ENCODE peak calls at places on chromosomes 6 and 20, in nine cellular contexts. A, K, U, V, F, T, B, M and S are unnamed samples.

GRCh38 chr6:97765480-97765879 is 482.5 kb upstream of the MMS22L start:
- DNase-seq in T (no peak), K (no peak), M (no peak), F (no peak), A (no peak), B (no peak), V (no peak), U (peak), S (no peak)

GRCh38 chr6:44182911-44183390 is 24.3 kb downstream of the CAPN11 start:
- DNase-seq in V (no peak), M (no peak), K (no peak), B (no peak), F (no peak), T (no peak), A (no peak), U (no peak), S (no peak)

GRCh38 chr6:158879180-158879579 is 60.0 kb upstream of the EZR start:
- DNase-seq in T (no peak), U (no peak), K (no peak), B (no peak), A (no peak), V (no peak), F (no peak), M (no peak), S (no peak)

GRCh38 chr20:60254901-60255411 is 296.7 kb downstream of the CDH26 start:
- DNase-seq in A (peak), V (no peak), B (no peak), U (no peak), M (no peak), F (no peak), K (no peak), T (no peak), S (no peak)

GRCh38 chr20:11492846-11493245 is 424.8 kb upstream of the BTBD3 start:
- DNase-seq in B (no peak), V (no peak), T (no peak), F (no peak), A (no peak), M (no peak), K (no peak), U (no peak), S (no peak)

GRCh38 chr6:124119591-124119990 is 315.9 kb downstream of the NKAIN2 start:
- DNase-seq in K (no peak), B (no peak), U (no peak), T (no peak), V (peak), F (no peak), A (no peak), M (no peak), S (no peak)

GRCh38 chr6:33445020-33445676 is 9.2 kb upstream of the ZBTB9 start:
- DNase-seq in T (no peak), A (no peak), B (no peak), M (no peak), U (no peak), K (no peak), V (no peak), F (no peak), S (no peak)

GRCh38 chr6:113644861-113645575 is 212.1 kb upstream of the MARCKS start:
- DNase-seq in K (no peak), V (no peak), M (no peak), A (peak), B (no peak), F (no peak), T (no peak), U (no peak), S (no peak)

GRCh38 chr6:138231399-138231886 is 13.2 kb upstream of the PBOV1 start:
- DNase-seq in V (no peak), F (no peak), A (no peak), K (no peak), B (no peak), U (no peak), M (no peak), T (no peak), S (no peak)

GRCh38 chr20:40251284-40251932 is 437.6 kb downstream of the MAFB start:
- DNase-seq in V (no peak), F (no peak), K (no peak), A (peak), T (peak), U (peak), M (no peak), B (no peak), S (no peak)

GRCh38 chr20:3239026-3239866 is at the start of gene SLC4A11:
- DNase-seq in V (peak), K (no peak), B (peak), U (peak), T (peak), M (peak), A (peak), F (no peak), S (no peak)

GRCh38 chr6:154341326-154341725 is 15.3 kb downstream of the IPCEF1 start:
- DNase-seq in U (no peak), T (no peak), B (no peak), V (no peak), A (no peak), M (no peak), F (no peak), K (no peak), S (no peak)

GRCh38 chr20:56865055-56865454 is 235.9 kb downstream of the TFAP2C start:
- DNase-seq in A (no peak), K (no peak), M (no peak), T (no peak), U (no peak), B (no peak), F (no peak), V (no peak), S (no peak)

GRCh38 chr6:134520181-134521115 is 202.5 kb upstream of the SGK1 start:
- DNase-seq in V (no peak), K (no peak), U (no peak), F (no peak), T (no peak), B (no peak), M (no peak), A (no peak), S (no peak)

GRCh38 chr6:137829641-137830083 is 37.4 kb upstream of the TNFAIP3 start:
- DNase-seq in U (no peak), V (no peak), A (no peak), B (no peak), K (no peak), F (no peak), T (no peak), M (no peak), S (no peak)

GRCh38 chr6:117265425-117266266 is at the start of gene VGLL2:
- DNase-seq in U (no peak), T (peak), F (no peak), A (peak), M (peak), B (peak), V (peak), K (no peak), S (no peak)

DNA sequence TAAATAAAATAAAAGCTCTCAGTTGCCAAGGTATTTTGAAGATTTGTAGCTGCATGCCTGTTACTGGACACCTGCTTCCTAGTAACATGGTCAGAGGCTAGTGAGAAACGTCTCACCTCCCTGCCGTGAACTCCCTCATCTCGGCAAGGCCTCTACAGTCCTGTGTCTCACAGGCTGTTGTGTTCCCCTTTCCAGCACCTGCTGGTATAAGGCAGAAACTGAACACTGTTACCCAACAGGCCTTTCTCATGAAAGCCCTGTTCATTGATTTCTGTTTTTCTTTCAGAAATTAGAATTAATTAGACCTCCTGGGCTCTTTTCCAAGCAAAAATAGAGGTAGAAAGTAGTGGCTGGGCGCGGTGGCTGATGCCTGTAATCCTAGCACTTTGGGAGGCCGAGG is 17.6 kb upstream of the SRSF3 start:
- DNase-seq in K (no peak), B (no peak), F (no peak), T (no peak), V (no peak), A (no peak), U (no peak), M (no peak), S (no peak)
- TF ChIP-seq CTCF in K (no peak), B (no peak), F (no peak), T (no peak), V (no peak), A (no peak), U (no peak), M (no peak), S (no peak)

GRCh38 chr6:127737768-127738167 is 160.8 kb downstream of the C6orf58 start:
- DNase-seq in T (no peak), A (peak), F (no peak), M (no peak), U (no peak), K (no peak), B (no peak), V (no peak), S (no peak)
- H3K27ac ChIP-seq in T (no peak), A (no peak), F (no peak), M (no peak), U (no peak), K (no peak), B (no peak), V (no peak), S (no peak)

DNA sequence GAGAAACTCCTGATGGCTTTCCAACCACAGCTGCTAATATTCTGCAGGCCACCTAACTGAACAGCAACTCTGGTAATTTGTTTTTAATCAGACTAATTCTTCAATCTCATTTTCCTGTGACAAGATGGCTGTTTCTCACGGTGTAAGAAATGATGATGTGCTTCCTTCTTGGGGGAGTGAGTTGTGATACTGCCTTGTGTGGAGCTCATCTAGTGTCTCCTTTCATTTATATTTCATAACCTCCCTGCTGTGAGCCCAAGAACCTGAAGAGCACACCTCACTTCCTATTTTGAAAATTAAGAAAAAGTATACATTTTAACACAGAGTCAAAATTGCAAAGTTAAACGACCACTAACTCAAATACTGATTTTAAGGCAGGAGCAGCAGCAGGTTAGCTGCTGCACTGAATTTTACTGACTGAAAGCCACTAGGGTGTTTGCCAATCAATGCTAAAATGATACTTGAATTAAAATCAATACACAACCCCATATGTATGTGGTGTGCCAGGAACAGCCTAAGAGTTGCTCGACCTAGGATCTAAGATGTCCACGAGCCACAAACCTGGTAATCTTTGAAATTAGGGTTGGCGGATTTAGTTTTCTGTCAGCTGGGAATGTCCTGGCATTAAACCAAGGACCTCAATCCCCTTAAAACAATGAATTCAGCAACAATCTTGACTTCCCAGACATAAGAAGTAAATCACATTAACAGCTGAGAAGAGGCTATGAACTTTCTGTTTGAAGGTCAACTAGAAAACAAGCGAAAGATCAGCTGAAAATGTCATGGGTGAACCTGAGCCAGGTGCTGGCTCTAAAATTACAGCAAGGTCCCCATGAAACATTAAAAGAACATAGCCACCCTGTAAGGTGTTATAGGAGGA is 57.7 kb downstream of the BACH2 start:
- DNase-seq in V (no peak), F (no peak), A (no peak), M (no peak), B (no peak), U (no peak), K (no peak), T (no peak), S (no peak)
- TF ChIP-seq CTCF in V (no peak), F (no peak), A (no peak), M (no peak), B (no peak), U (no peak), K (no peak), T (no peak), S (no peak)

DNA sequence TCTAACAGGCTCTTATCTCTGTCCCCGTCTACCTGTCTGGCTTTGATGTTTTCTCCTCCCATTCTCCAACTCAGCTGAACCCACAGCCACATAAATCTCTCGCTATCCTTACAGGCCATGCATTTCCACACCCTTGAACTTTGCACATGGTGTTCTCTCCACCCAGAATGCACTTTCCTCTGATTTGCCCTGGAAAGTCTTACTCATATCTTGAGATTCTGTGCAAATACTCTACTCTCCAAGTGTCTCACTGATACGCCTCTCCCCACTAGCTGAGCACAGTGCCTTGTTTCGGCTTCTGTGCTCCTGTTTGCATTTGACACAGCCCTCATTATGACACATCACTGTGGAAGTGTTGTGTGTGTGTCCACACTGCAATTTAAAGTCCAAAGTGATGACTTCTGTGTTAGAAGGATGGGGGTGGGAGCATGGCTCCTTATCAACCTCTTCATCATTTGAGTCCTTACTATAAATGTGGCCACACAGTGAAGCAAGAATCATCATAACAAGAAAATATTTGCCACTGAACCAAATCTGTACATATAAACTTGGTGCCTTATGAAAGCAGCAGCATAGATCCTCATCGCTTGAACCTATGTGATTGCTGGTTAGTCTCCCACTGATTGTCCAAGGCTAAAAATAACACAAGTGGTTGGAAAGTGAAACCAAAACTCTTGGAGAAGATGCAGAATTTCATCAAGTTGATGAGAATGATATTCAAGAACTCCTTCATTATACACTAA is 5.5 kb upstream of the PRELID3B start:
- DNase-seq in V (no peak), T (peak), U (peak), A (peak), B (no peak), F (no peak), K (no peak), M (no peak), S (no peak)
- H3K27ac ChIP-seq in V (no peak), T (peak), U (peak), A (no peak), B (no peak), F (no peak), K (no peak), M (no peak), S (no peak)

GRCh38 chr20:1392693-1393506 is at the start of gene FKBP1A:
- DNase-seq in F (peak), A (peak), U (peak), T (peak), K (peak), V (peak), B (peak), M (peak), S (peak)
- TF ChIP-seq CTCF in F (peak), A (peak), U (no peak), T (peak), K (no peak), V (peak), B (peak), M (peak), S (peak)

GRCh38 chr6:156765117-156765516 is 12.1 kb upstream of the ARID1B start:
- DNase-seq in B (no peak), M (no peak), K (no peak), T (no peak), V (no peak), A (no peak), U (no peak), F (no peak), S (no peak)

GRCh38 chr6:156762547-156762946 is 14.6 kb upstream of the ARID1B start:
- DNase-seq in F (no peak), B (no peak), U (no peak), A (no peak), M (no peak), T (no peak), K (no peak), V (no peak), S (no peak)

GRCh38 chr6:156771047-156771446 is 6.1 kb upstream of the ARID1B start:
- DNase-seq in F (no peak), A (no peak), B (no peak), V (no peak), K (no peak), T (no peak), U (no peak), M (no peak), S (no peak)

GRCh38 chr6:156771761-156772160 is 5.4 kb upstream of the ARID1B start:
- DNase-seq in U (no peak), M (no peak), T (no peak), B (no peak), F (no peak), K (no peak), A (no peak), V (no peak), S (no peak)

DNA sequence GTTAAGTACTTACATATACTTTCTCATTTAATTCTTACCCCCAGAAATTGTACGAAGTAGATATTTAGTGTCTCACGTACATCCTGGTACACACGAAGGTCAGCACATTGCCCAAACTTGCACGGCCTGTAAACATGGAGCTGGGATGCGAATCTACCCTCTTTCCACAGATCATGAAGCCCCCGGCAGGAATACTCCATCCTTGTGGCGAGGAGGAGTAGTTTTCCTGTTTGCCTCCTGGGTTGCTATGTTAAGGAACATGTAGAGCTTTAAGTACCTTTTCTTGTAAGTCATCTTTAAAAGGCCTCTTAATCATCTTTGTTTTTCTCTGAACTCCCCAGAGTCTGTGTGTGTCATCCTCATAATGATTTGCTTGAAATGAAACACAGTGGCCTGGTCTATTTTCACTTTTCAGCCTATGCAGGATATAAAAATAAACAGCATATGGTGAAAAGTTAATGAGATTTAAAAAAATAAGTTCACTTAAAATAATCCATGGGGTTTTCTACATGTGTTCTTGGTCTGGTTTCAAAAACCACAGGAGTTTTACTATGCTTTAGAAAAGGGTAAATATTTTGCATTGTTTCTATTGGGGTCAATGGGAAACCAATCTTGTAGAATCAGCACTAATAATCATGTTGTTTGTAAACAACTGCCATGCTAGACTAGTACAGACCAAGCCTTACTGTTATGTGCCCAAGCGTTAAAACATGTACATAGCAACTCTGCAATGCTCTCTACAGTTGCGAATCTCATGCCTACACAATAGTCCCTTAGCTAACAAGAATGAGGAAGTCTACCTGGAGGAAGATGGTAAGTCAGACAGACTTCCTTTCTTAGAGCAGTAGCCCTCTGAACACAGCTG is 9.3 kb upstream of the ARID1B start:
- DNase-seq in K (no peak), F (no peak), M (no peak), U (no peak), T (no peak), V (no peak), A (no peak), B (no peak), S (no peak)
- H3K27ac ChIP-seq in K (no peak), F (no peak), M (no peak), U (no peak), T (no peak), V (no peak), A (no peak), B (no peak), S (no peak)